ENCODE peak calls at places on chromosomes 12 and 14, in six cellular contexts. U, R, Z, J, K and D are unnamed samples.

GRCh38 chr14:95725685-95726336 is 11.9 kb upstream of the TCL1A start:
- DNase-seq in Z (no peak), J (no peak), U (no peak), K (peak), R (no peak), D (no peak)

GRCh38 chr14:98952595-98953325 is 319.2 kb downstream of the BCL11B start:
- DNase-seq in U (no peak), J (no peak), K (no peak), Z (no peak), R (peak), D (no peak)

GRCh38 chr12:94186461-94187237 is 38.3 kb downstream of the PLXNC1 start:
- DNase-seq in R (no peak), U (no peak), Z (no peak), J (no peak), K (no peak), D (no peak)

GRCh38 chr12:90630006-90630405 is 325.0 kb downstream of the CCER1 start:
- DNase-seq in U (no peak), K (no peak), Z (no peak), J (no peak), R (no peak), D (no peak)

GRCh38 chr12:120797677-120798642 is 72.3 kb downstream of the ACADS start:
- DNase-seq in U (no peak), K (peak), J (no peak), R (no peak), Z (no peak), D (no peak)

GRCh38 chr14:68619805-68620574 is 172.9 kb downstream of the ZFP36L1 start:
- DNase-seq in U (no peak), R (peak), Z (peak), K (no peak), J (peak), D (no peak)

GRCh38 chr14:63328787-63329737 is 10.3 kb upstream of the GPHB5 start:
- DNase-seq in K (no peak), Z (no peak), R (no peak), J (no peak), U (no peak), D (no peak)

GRCh38 chr14:74804219-74804825 is 41.2 kb downstream of the YLPM1 start:
- DNase-seq in R (peak), U (no peak), K (no peak), J (no peak), Z (peak), D (peak)

GRCh38 chr12:123119808-123120207 is 31.1 kb downstream of the PITPNM2 start:
- DNase-seq in J (no peak), R (no peak), Z (no peak), U (no peak), K (peak), D (no peak)

GRCh38 chr12:27906658-27907473 is 65.7 kb downstream of the PTHLH start:
- DNase-seq in Z (no peak), J (no peak), U (no peak), R (no peak), K (no peak), D (no peak)

GRCh38 chr12:75488553-75488952 is 8.0 kb downstream of the GLIPR1 start:
- DNase-seq in J (peak), R (no peak), K (no peak), Z (peak), U (no peak), D (no peak)

GRCh38 chr14:61737913-61738312 is 24.3 kb upstream of the SNAPC1 start:
- DNase-seq in K (no peak), R (no peak), J (no peak), U (no peak), Z (no peak), D (no peak)

GRCh38 chr14:86296173-86296572 is 766.2 kb downstream of the FLRT2 start:
- DNase-seq in U (no peak), K (no peak), J (no peak), R (no peak), Z (no peak), D (no peak)

GRCh38 chr12:103850429-103850828 is 9.4 kb upstream of the NT5DC3 start:
- DNase-seq in R (no peak), K (no peak), Z (no peak), U (no peak), J (no peak), D (no peak)

GRCh38 chr14:61477845-61478438 is 156.6 kb downstream of the PRKCH start:
- DNase-seq in U (no peak), R (peak), J (no peak), Z (no peak), K (no peak), D (no peak)

GRCh38 chr12:106889326-106889725 is 66.4 kb upstream of the TMEM263 start:
- DNase-seq in Z (no peak), K (no peak), U (no peak), R (no peak), J (no peak), D (no peak)

GRCh38 chr12:63917864-63918742 is 73.6 kb downstream of the SRGAP1 start:
- DNase-seq in R (peak), K (peak), U (no peak), Z (peak), J (no peak), D (no peak)

GRCh38 chr12:52865090-52865944 is 16.5 kb upstream of the KRT78 start:
- DNase-seq in J (peak), Z (peak), U (no peak), K (no peak), R (peak), D (peak)

GRCh38 chr12:52867636-52868035 is 18.8 kb upstream of the KRT78 start:
- DNase-seq in U (no peak), K (no peak), Z (no peak), J (peak), R (no peak), D (no peak)

GRCh38 chr12:52871291-52871961 is 22.6 kb upstream of the KRT78 start:
- DNase-seq in J (no peak), K (no peak), Z (no peak), R (no peak), U (no peak), D (no peak)

GRCh38 chr12:52870361-52871290 is 21.8 kb upstream of the KRT78 start:
- DNase-seq in R (no peak), Z (peak), U (no peak), J (peak), K (no peak), D (peak)

DNA sequence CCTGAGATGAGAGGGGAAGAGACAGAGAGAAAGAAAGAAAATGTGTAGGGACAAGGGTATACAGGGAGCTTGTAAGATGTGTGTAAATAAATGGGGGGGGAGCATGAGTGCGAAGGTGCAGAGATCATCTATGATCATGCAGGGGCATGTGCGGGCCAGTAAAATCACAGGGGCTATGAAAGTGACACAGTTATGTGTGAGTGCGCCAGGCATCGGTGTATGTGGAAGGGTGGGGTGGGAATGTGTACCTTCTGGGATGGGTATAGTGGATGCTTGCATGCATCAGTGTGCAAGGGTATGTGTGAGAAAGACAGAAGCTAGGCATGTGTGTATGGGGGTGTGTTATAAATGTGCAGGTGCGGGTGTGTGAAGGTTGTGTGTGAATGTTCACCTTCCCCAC is 18.4 kb upstream of the KRT78 start:
- DNase-seq in R (no peak), U (no peak), J (no peak), Z (no peak), K (no peak), D (no peak)
- TF ChIP-seq JUND in R (no peak), U (no peak), J (no peak), Z (no peak), K (no peak), D (no peak)

GRCh38 chr14:91303091-91303923 is 58.8 kb upstream of the GPR68 start:
- DNase-seq in J (peak), R (peak), Z (peak), K (no peak), U (peak), D (no peak)
- TF ChIP-seq JUND in J (no peak), R (no peak), Z (no peak), K (no peak), U (no peak), D (no peak)

DNA sequence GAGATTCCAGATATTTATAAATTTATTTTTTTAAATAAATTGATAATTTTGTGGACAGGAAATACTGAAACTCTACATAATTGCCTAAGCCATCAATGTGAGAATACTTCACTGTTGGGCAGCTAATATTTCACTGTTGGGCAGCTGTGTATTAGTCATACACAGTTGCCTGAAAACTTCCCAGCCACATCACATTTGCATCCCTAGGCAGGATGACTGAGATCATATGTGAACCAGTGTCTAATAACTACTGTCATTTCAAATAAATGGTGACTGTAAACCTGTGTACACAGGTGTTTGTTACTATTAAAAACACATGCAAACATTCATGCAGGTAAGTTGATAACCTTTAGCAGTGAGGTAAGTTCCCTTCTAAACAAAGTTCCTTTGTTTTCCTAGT is 43.9 kb downstream of the TMTC3 start:
- DNase-seq in U (no peak), R (peak), K (peak), J (no peak), Z (no peak), D (no peak)
- TF ChIP-seq JUND in U (no peak), R (no peak), K (no peak), J (no peak), Z (no peak), D (no peak)

GRCh38 chr14:89201645-89202044 is 215.4 kb downstream of the FOXN3 start:
- DNase-seq in K (peak), J (no peak), R (no peak), U (no peak), Z (no peak), D (no peak)

GRCh38 chr14:89202413-89202812 is 214.6 kb downstream of the FOXN3 start:
- DNase-seq in J (no peak), U (no peak), Z (no peak), R (no peak), K (no peak), D (no peak)

GRCh38 chr14:89198544-89199329 is 218.3 kb downstream of the FOXN3 start:
- DNase-seq in U (no peak), J (no peak), R (no peak), Z (no peak), K (no peak), D (no peak)

GRCh38 chr14:89196561-89196960 is 220.5 kb downstream of the FOXN3 start:
- DNase-seq in J (no peak), U (no peak), K (no peak), Z (no peak), R (no peak), D (no peak)

GRCh38 chr14:89197623-89198022 is 219.4 kb downstream of the FOXN3 start:
- DNase-seq in J (no peak), K (no peak), Z (no peak), U (no peak), R (no peak), D (no peak)
- TF ChIP-seq JUND in J (no peak), K (no peak), Z (no peak), U (no peak), R (no peak), D (no peak)

GRCh38 chr14:53409974-53410373 is 256.9 kb upstream of the DDHD1 start:
- DNase-seq in R (no peak), U (no peak), Z (no peak), J (no peak), K (no peak), D (no peak)
- TF ChIP-seq JUND in R (no peak), U (no peak), Z (no peak), J (no peak), K (no peak), D (no peak)